ENCODE peak calls at places on chromosome 18, in five cellular contexts. W is ovary, G is gastrocnemius medialis, Q is breast epithelium, V is HCT116. F is an unnamed sample.

GRCh38 chr18:32048507-32049091 is 30.0 kb downstream of the RNF125 start:
- DNase-seq in W (peak; percentile 37), G (peak; percentile 19), V (no peak), Q (no peak), F (no peak)

GRCh38 chr18:473687-474265 is 26.7 kb downstream of the COLEC12 start:
- DNase-seq in Q (no peak), W (no peak), G (no peak), V (no peak), F (no peak)

GRCh38 chr18:2970344-2970743 is 42.6 kb downstream of the LPIN2 start:
- DNase-seq in G (no peak), V (no peak), W (no peak), Q (no peak), F (no peak)

GRCh38 chr18:48932822-48933510 is 17.8 kb downstream of the SMAD7 start:
- DNase-seq in G (no peak), Q (no peak), V (no peak), W (no peak), F (no peak)

GRCh38 chr18:39297225-39297624 is 1731.6 kb upstream of the CELF4 start:
- DNase-seq in G (no peak), W (no peak), V (no peak), Q (no peak), F (no peak)

GRCh38 chr18:31497711-31498449 is at the start of gene DSG2:
- DNase-seq in V (no peak), W (peak; percentile 84), G (no peak), Q (peak; percentile 84), F (no peak)

GRCh38 chr18:48802543-48803428 is 148.0 kb downstream of the SMAD7 start:
- DNase-seq in W (peak; percentile 42), G (no peak), Q (peak; percentile 15), V (no peak), F (no peak)

GRCh38 chr18:65750421-65751144 is at the start of gene CDH7:
- DNase-seq in W (no peak), V (no peak), Q (no peak), G (no peak), F (no peak)

GRCh38 chr18:67599277-67599676 is 82.8 kb upstream of the DSEL start:
- DNase-seq in V (no peak), G (no peak), Q (no peak), W (no peak), F (no peak)

GRCh38 chr18:27964811-27965210 is 212.1 kb downstream of the CDH2 start:
- DNase-seq in V (no peak), G (no peak), Q (no peak), W (no peak), F (no peak)

GRCh38 chr18:59988098-59988706 is 88.4 kb downstream of the PMAIP1 start:
- DNase-seq in G (no peak), Q (no peak), W (peak; percentile 51), V (peak; percentile 49), F (peak; percentile 48)

GRCh38 chr18:67916142-67916541 is 399.6 kb upstream of the DSEL start:
- DNase-seq in G (no peak), V (no peak), W (no peak), Q (no peak), F (no peak)

GRCh38 chr18:11323359-11323819 is 174.0 kb upstream of the PIEZO2 start:
- DNase-seq in W (no peak), Q (no peak), V (no peak), G (no peak), F (no peak)

GRCh38 chr18:77899972-77900754 is 650.5 kb downstream of the GALR1 start:
- DNase-seq in G (no peak), V (no peak), Q (no peak), W (peak; percentile 59), F (no peak)

GRCh38 chr18:75203456-75204261 is 5.3 kb downstream of the PTGR3 start:
- DNase-seq in Q (no peak), G (no peak), V (no peak), W (peak; percentile 67), F (peak; percentile 45)

GRCh38 chr18:65749881-65750280 is 931 bp upstream of the CDH7 start:
- DNase-seq in G (no peak), W (no peak), V (no peak), Q (no peak), F (no peak)

GRCh38 chr18:11859903-11860407 is 8.7 kb downstream of the CHMP1B start:
- DNase-seq in W (no peak), G (no peak), Q (no peak), V (peak; percentile 83), F (peak; percentile 62)

GRCh38 chr18:8890957-8891464 is 185.7 kb downstream of the MTCL1 start:
- DNase-seq in G (no peak), Q (no peak), W (no peak), V (peak; percentile 77), F (no peak)

GRCh38 chr18:48569139-48569914 is 30.5 kb downstream of the CTIF start:
- DNase-seq in W (no peak), V (no peak), G (no peak), Q (no peak), F (no peak)

GRCh38 chr18:76984193-76985155 is 148.1 kb downstream of the MBP start:
- DNase-seq in Q (peak; percentile 47), G (no peak), W (peak; percentile 31), V (no peak), F (no peak)

GRCh38 chr18:24987271-24987932 is 364.6 kb downstream of the ZNF521 start:
- DNase-seq in Q (no peak), V (no peak), G (peak; percentile 82), W (no peak), F (no peak)

GRCh38 chr18:68847219-68847860 is 49.5 kb downstream of the CCDC102B start:
- DNase-seq in Q (no peak), V (peak; percentile 19), G (no peak), W (no peak), F (no peak)

GRCh38 chr18:68426731-68427315 is 288.1 kb downstream of the TMX3 start:
- DNase-seq in V (no peak), Q (no peak), W (no peak), G (no peak), F (no peak)

GRCh38 chr18:41075212-41075611 is 879.8 kb upstream of the PIK3C3 start:
- DNase-seq in W (no peak), Q (no peak), V (no peak), G (no peak), F (no peak)

GRCh38 chr18:28529644-28530043 is 352.7 kb upstream of the CDH2 start:
- DNase-seq in W (no peak), V (no peak), Q (no peak), G (no peak), F (no peak)

GRCh38 chr18:26458526-26459232 is 89.7 kb downstream of the KCTD1 start:
- DNase-seq in Q (no peak), G (no peak), V (no peak), W (no peak), F (no peak)

GRCh38 chr18:3297025-3297984 is 35.4 kb downstream of the MYL12B start:
- DNase-seq in Q (peak; percentile 96), G (peak; percentile 64), V (peak; percentile 94), W (peak; percentile 75), F (peak; percentile 94)

GRCh38 chr18:2337552-2338141 is 233.7 kb downstream of the METTL4 start:
- DNase-seq in V (peak; percentile 19), G (no peak), Q (no peak), W (no peak), F (peak; percentile 30)

GRCh38 chr18:78293940-78294401 is 685.6 kb upstream of the SALL3 start:
- DNase-seq in G (no peak), Q (no peak), V (no peak), W (no peak), F (no peak)

GRCh38 chr18:23887493-23887892 is 127.1 kb upstream of the TTC39C start:
- DNase-seq in G (no peak), Q (no peak), W (peak; percentile 53), V (no peak), F (no peak)

GRCh38 chr18:47247833-47248609 is 3.4 kb downstream of the SKOR2 start:
- DNase-seq in Q (no peak), W (no peak), G (no peak), V (no peak), F (no peak)
- H3K27me3 ChIP-seq in Q (peaks cover 94% of the 10 kb centered on the region), W (no peaks in the 10 kb centered on the region), G (peaks cover 71% of the 10 kb centered on the region), V (peaks cover 42% of the 10 kb centered on the region), F (peaks cover 38% of the 10 kb centered on the region)

GRCh38 chr18:50111398-50111797 is 83.5 kb downstream of the MYO5B start:
- DNase-seq in G (no peak), Q (no peak), W (no peak), V (no peak), F (no peak)
- TF ChIP-seq POLR2A in G (no peak), Q (no peak), W (no peak), V (no peak), F (no peak)

GRCh38 chr18:58541137-58541788 is 87.6 kb downstream of the ALPK2 start:
- DNase-seq in W (no peak), G (no peak), V (peak; percentile 74), Q (no peak), F (peak; percentile 49)
- H3K4me3 ChIP-seq in W (no peak overlapping the region), G (no peak overlapping the region), V (peak overlapping the region; percentile 2), Q (no peak overlapping the region), F (no peak overlapping the region)

GRCh38 chr18:21910906-21911305 is 170.3 kb downstream of the MIB1 start:
- DNase-seq in W (no peak), G (no peak), Q (no peak), V (no peak), F (no peak)
- H3K27me3 ChIP-seq in W (no peaks in the 10 kb centered on the region), G (no peaks in the 10 kb centered on the region), Q (no peaks in the 10 kb centered on the region), V (no peaks in the 10 kb centered on the region), F (no peaks in the 10 kb centered on the region)

GRCh38 chr18:58756148-58756547 is 84.9 kb downstream of the MALT1 start:
- DNase-seq in G (no peak), W (no peak), Q (no peak), V (no peak), F (no peak)
- TF ChIP-seq POLR2A in G (no peak), W (no peak), Q (no peak), V (no peak), F (no peak)

DNA sequence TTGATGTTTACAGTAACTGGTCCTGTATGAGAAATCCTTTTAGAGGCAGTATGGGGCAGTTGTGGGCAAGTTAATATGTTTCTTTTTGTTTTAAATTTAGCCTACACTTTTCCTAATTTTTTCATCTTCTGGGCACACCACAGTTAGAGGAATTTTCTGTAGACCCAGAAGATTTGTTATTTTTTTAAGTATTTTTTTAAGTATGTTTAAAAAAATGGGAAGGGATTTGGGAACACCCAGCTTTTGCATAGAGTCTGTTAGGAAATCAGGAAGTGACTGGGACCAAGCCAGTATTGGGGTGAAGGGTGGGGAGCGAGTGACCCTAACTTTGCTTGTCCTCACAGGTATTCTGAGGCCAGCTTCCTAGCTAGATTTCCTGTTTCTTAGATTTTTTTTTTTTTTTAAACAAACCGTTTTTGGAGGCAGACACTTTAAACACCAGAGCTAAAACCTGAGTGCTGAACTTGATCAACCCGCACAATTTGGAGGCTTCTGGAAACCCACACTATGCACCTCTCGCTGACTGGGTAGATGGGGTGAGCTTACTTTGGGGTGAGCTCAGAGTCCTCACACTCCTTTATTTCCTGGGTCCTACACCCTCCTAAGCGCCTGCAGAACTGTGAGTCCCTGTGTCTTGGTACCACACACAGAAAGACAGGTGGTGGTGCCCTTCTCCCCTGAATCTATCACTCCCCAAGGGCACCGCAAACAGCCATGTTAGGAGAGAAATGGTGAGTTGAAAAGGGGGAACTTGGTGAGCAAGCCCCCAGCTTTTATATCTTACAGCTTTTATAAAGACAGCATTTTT is 5.2 kb downstream of the GATA6 start:
- DNase-seq in W (no peak), Q (no peak), V (no peak), G (no peak), F (no peak)
- H3K4me3 ChIP-seq in W (peak overlapping the region; percentile 98), Q (peak overlapping the region; percentile 79), V (no peak overlapping the region), G (no peak overlapping the region), F (peak overlapping the region; percentile 90)

GRCh38 chr18:79677840-79678239 is 1.8 kb upstream of the CTDP1 start:
- DNase-seq in G (no peak), Q (no peak), V (no peak), W (no peak), F (no peak)
- H3K27me3 ChIP-seq in G (no peaks in the 10 kb centered on the region), Q (no peaks in the 10 kb centered on the region), V (no peaks in the 10 kb centered on the region), W (no peaks in the 10 kb centered on the region), F (no peaks in the 10 kb centered on the region)

GRCh38 chr18:13425357-13426095 is 207.0 kb downstream of the LDLRAD4 start:
- DNase-seq in Q (peak; percentile 70), G (no peak), V (no peak), W (no peak), F (no peak)
- TF ChIP-seq POLR2A in Q (no peak), G (no peak), V (no peak), W (no peak), F (no peak)

F was measured in Peyer's patch.